ENCODE peak calls at places on chromosomes 3 and 15, in ten cellular contexts. V is fibroblast of pulmonary artery, G is pancreas, N is lower lobe of right lung, H is endothelial cell, O is GM20000, W is HFFc6, A is nephron progenitor cell, B is K562, L is RWPE1. K is an unnamed sample.

GRCh38 chr15:37893309-37893708 is 41.1 kb upstream of the TMCO5A start:
- DNase-seq in V (no peak), G (no peak), N (no peak), H (no peak), O (no peak), W (no peak), A (no peak), B (no peak), L (no peak), K (no peak)

GRCh38 chr15:32671339-32672325 is 30.1 kb downstream of the SCG5 start:
- DNase-seq in V (no peak), G (no peak), N (no peak), H (no peak), O (no peak), W (no peak), A (no peak), B (no peak), L (no peak), K (no peak)

GRCh38 chr15:80596521-80596976 is 98.6 kb upstream of the ABHD17C start:
- DNase-seq in V (no peak), G (no peak), N (no peak), H (no peak), O (no peak), W (no peak), A (no peak), B (no peak), L (no peak), K (no peak)

GRCh38 chr15:80970658-80971057 is 19.0 kb downstream of the MESD start:
- DNase-seq in V (no peak), G (no peak), N (no peak), H (no peak), O (no peak), W (no peak), A (no peak), B (no peak), L (no peak), K (no peak)

GRCh38 chr3:10816863-10817253 is 830 bp downstream of the SLC6A11 start:
- DNase-seq in V (no peak), G (no peak), N (no peak), H (no peak), O (no peak), W (no peak), A (no peak), B (no peak), L (no peak), K (no peak)

GRCh38 chr3:8490079-8490552 is 11.5 kb upstream of the LMCD1 start:
- DNase-seq in V (peak; percentile 88), G (no peak), N (no peak), H (no peak), O (no peak), W (peak; percentile 85), A (no peak), B (no peak), L (peak; percentile 34), K (no peak)

GRCh38 chr3:105598047-105598796 is 231.5 kb downstream of the ALCAM start:
- DNase-seq in V (peak; percentile 96), G (no peak), N (no peak), H (no peak), O (no peak), W (peak; percentile 94), A (no peak), B (no peak), L (peak; percentile 91), K (no peak)

GRCh38 chr3:45552773-45553371 is 41.7 kb upstream of the LIMD1 start:
- DNase-seq in V (no peak), G (no peak), N (no peak), H (no peak), O (no peak), W (no peak), A (no peak), B (no peak), L (no peak), K (no peak)

GRCh38 chr15:70259030-70259424 is 161.3 kb upstream of the TLE3 start:
- DNase-seq in V (peak; percentile 64), G (peak; percentile 80), N (peak; percentile 83), H (no peak), O (no peak), W (peak; percentile 50), A (peak; percentile 45), B (peak; percentile 37), L (no peak), K (peak; percentile 72)

GRCh38 chr3:33388374-33389100 is 51.7 kb downstream of the UBP1 start:
- DNase-seq in V (peak; percentile 10), G (no peak), N (no peak), H (no peak), O (no peak), W (no peak), A (no peak), B (no peak), L (no peak), K (no peak)

GRCh38 chr3:141123677-141124410 is 72.7 kb downstream of the SPSB4 start:
- DNase-seq in V (no peak), G (no peak), N (no peak), H (no peak), O (no peak), W (no peak), A (no peak), B (no peak), L (no peak), K (no peak)

GRCh38 chr3:184566441-184567414 is 5.1 kb downstream of the EPHB3 start:
- DNase-seq in V (no peak), G (peak; percentile 50), N (no peak), H (no peak), O (no peak), W (no peak), A (no peak), B (no peak), L (peak; percentile 66), K (no peak)

GRCh38 chr3:127652246-127652995 is 20.3 kb upstream of the ABTB1 start:
- DNase-seq in V (peak; percentile 65), G (peak; percentile 52), N (peak; percentile 64), H (peak; percentile 66), O (peak; percentile 69), W (no peak), A (peak; percentile 71), B (peak; percentile 47), L (peak; percentile 62), K (no peak)

GRCh38 chr3:175383366-175383765 is 524.2 kb downstream of the NAALADL2 start:
- DNase-seq in V (peak; percentile 51), G (no peak), N (no peak), H (no peak), O (no peak), W (no peak), A (no peak), B (no peak), L (no peak), K (no peak)

GRCh38 chr15:38589502-38589901 is 24.9 kb upstream of the RASGRP1 start:
- DNase-seq in V (peak; percentile 86), G (no peak), N (no peak), H (no peak), O (no peak), W (peak; percentile 71), A (no peak), B (peak; percentile 81), L (peak; percentile 88), K (no peak)

GRCh38 chr3:139355502-139355901 is 11.7 kb downstream of the MRPS22 start:
- DNase-seq in V (peak; percentile 44), G (peak; percentile 28), N (no peak), H (no peak), O (no peak), W (no peak), A (no peak), B (no peak), L (no peak), K (no peak)

GRCh38 chr3:127352612-127353011 is 64.8 kb upstream of the PRR20G start:
- DNase-seq in V (no peak), G (no peak), N (no peak), H (no peak), O (no peak), W (no peak), A (no peak), B (no peak), L (no peak), K (no peak)

GRCh38 chr15:65254237-65254820 is 32.4 kb downstream of the PARP16 start:
- DNase-seq in V (no peak), G (no peak), N (no peak), H (no peak), O (no peak), W (no peak), A (no peak), B (no peak), L (no peak), K (no peak)

DNA sequence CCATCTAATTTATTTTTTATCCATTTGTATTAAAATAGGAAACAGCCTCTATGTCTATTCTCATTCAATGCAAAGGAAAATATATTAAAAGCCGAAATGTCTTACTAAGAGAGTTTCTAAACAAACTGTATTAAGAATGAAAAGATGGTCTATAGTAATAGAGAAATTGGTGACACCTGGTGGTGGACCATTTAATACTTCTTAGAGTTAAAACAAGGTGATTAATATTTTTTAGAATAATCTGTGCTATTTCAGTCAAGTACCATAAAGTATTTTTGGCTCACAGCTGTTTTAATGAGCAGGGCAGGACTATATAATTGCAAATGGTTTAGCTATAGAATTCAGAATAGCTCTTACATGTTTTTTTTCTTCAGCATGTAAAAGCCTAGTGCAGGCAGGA is 55.7 kb downstream of the SYNPR start:
- DNase-seq in V (peak; percentile 48), G (no peak), N (no peak), H (no peak), O (no peak), W (no peak), A (no peak), B (no peak), L (no peak), K (no peak)
- TF ChIP-seq CTCF in V (peak; percentile 30), G (peak; percentile 13), N (no peak), H (peak; percentile 42), O (no peak), W (peak; percentile 70), A (no peak), B (no peak), L (peak; percentile 20), K (no peak)

DNA sequence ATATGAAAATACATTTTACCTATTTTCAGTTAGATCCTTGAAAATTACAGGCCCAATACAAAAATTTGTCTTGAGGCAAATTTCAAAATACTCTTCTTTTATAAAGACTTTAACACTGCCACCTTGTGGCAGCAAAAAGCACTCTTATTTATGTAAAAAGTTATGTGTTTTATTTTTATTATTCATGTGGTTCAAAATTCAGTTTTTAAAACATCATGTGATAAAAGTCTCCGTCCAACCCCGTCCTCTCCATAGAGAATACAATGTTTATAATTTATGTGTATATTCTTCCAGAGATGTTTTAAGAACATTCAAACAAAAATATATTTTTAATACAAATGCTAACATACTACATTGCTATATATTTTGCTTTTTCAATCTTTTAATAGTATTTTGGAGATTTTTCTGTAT is 36.9 kb upstream of the TRIM59 start:
- DNase-seq in V (peak; percentile 69), G (no peak), N (no peak), H (no peak), O (no peak), W (peak; percentile 44), A (no peak), B (peak; percentile 67), L (no peak), K (no peak)
- TF ChIP-seq CTCF in V (peak; percentile 50), G (peak; percentile 63), N (peak; percentile 65), H (peak; percentile 91), O (peak; percentile 12), W (peak; percentile 94), A (peak; percentile 77), B (no peak), L (peak; percentile 78), K (peak; percentile 60)

GRCh38 chr3:129978123-129978522 is 3.6 kb downstream of the TRH start:
- DNase-seq in V (no peak), G (no peak), N (no peak), H (no peak), O (no peak), W (no peak), A (no peak), B (no peak), L (no peak), K (no peak)
- TF ChIP-seq CTCF in V (no peak), G (no peak), N (no peak), H (no peak), O (no peak), W (no peak), A (no peak), B (no peak), L (no peak), K (no peak)

GRCh38 chr3:150503402-150504099 is 42.7 kb downstream of the SERP1 start:
- DNase-seq in V (no peak), G (no peak), N (no peak), H (no peak), O (no peak), W (no peak), A (no peak), B (peak; percentile 25), L (no peak), K (no peak)
- TF ChIP-seq CTCF in V (no peak), G (no peak), N (no peak), H (no peak), O (no peak), W (peak; percentile 24), A (no peak), B (peak; percentile 33), L (no peak), K (no peak)